ENCODE peak calls at places on chromosomes 2 and 18, in eight cellular contexts. D is spleen; F is colonic mucosa; G is effector memory CD4-positive, alpha-beta T cell; U is heart right ventricle; S is mammary epithelial cell; Y is thoracic aorta; E is right atrium auricular region. P is an unnamed sample.

GRCh38 chr18:23883277-23883790 is 131.2 kb upstream of the TTC39C start:
- DNase-seq in E (no peak), D (no peak), U (no peak), F (no peak), G (no peak), S (peak; percentile 85), Y (no peak), P (no peak)

GRCh38 chr18:48222118-48222517 is 187.1 kb downstream of the ZBTB7C start:
- DNase-seq in Y (no peak), F (peak; percentile 78), S (peak; percentile 95), E (no peak), U (peak; percentile 69), G (no peak), D (no peak), P (no peak)

GRCh38 chr2:118940008-118940407 is 2.0 kb upstream of the MARCO start:
- DNase-seq in G (no peak), E (no peak), Y (no peak), U (no peak), S (no peak), D (no peak), F (no peak), P (no peak)

GRCh38 chr2:142112648-142113278 is 18.1 kb downstream of the LRP1B start:
- DNase-seq in S (peak; percentile 79), U (no peak), D (no peak), G (no peak), E (no peak), Y (no peak), F (no peak), P (no peak)

GRCh38 chr18:10900435-10900834 is 248.9 kb downstream of the PIEZO2 start:
- DNase-seq in Y (no peak), G (no peak), E (no peak), U (no peak), D (no peak), F (no peak), S (no peak), P (no peak)

GRCh38 chr2:18209934-18210639 is 331.6 kb downstream of the KCNS3 start:
- DNase-seq in U (no peak), E (no peak), S (peak; percentile 88), F (no peak), G (no peak), Y (no peak), D (no peak), P (no peak)

GRCh38 chr2:24261441-24261840 is 86.6 kb downstream of the FAM228A start:
- DNase-seq in F (no peak), E (no peak), U (no peak), D (no peak), G (no peak), S (no peak), Y (no peak), P (no peak)

GRCh38 chr2:169468841-169469240 is 10.5 kb upstream of the BBS5 start:
- DNase-seq in E (no peak), G (no peak), D (no peak), Y (no peak), S (no peak), F (no peak), U (no peak), P (no peak)

GRCh38 chr18:36819621-36820020 is 9.2 kb downstream of the TPGS2 start:
- DNase-seq in Y (no peak), U (no peak), D (no peak), F (no peak), E (no peak), S (no peak), G (no peak), P (no peak)

GRCh38 chr2:68604077-68604476 is 39.3 kb upstream of the PROKR1 start:
- DNase-seq in Y (no peak), S (no peak), F (no peak), D (no peak), U (no peak), G (no peak), E (no peak), P (no peak)

GRCh38 chr2:143399679-143400078 is 270.5 kb downstream of the ARHGAP15 start:
- DNase-seq in E (no peak), S (peak; percentile 26), G (no peak), Y (no peak), D (no peak), F (no peak), U (no peak), P (no peak)

GRCh38 chr2:10517351-10518043 is 69.4 kb upstream of the ODC1 start:
- DNase-seq in Y (no peak), F (no peak), E (no peak), D (peak; percentile 20), G (no peak), U (no peak), S (peak; percentile 44), P (no peak)

GRCh38 chr2:136116111-136116812 is 1.7 kb downstream of the CXCR4 start:
- DNase-seq in U (peak; percentile 62), S (no peak), D (peak; percentile 92), E (no peak), G (peak; percentile 75), F (peak; percentile 61), Y (no peak), P (peak; percentile 84)

GRCh38 chr2:53104263-53104662 is 663.3 kb upstream of the CHAC2 start:
- DNase-seq in U (no peak), F (no peak), E (no peak), G (no peak), D (no peak), Y (no peak), S (peak; percentile 77), P (no peak)

GRCh38 chr18:5967007-5967406 is 71.7 kb upstream of the TMEM200C start:
- DNase-seq in S (no peak), D (no peak), E (no peak), U (no peak), Y (no peak), G (no peak), F (no peak), P (no peak)

GRCh38 chr18:72119082-72119481 is 425.1 kb downstream of the CBLN2 start:
- DNase-seq in F (no peak), S (no peak), Y (no peak), E (no peak), D (no peak), G (no peak), U (no peak), P (no peak)

GRCh38 chr18:23244431-23244830 is 109.1 kb downstream of the CABLES1 start:
- DNase-seq in Y (no peak), S (no peak), F (no peak), D (no peak), U (no peak), G (no peak), E (no peak), P (no peak)

GRCh38 chr2:95670167-95670566 is 78.4 kb downstream of the TRIM43 start:
- DNase-seq in Y (no peak), F (no peak), U (no peak), D (no peak), E (no peak), S (no peak), G (no peak), P (no peak)

GRCh38 chr2:71928734-71929481 is 218.8 kb downstream of the CYP26B1 start:
- DNase-seq in D (peak; percentile 51), Y (no peak), E (no peak), U (no peak), S (no peak), G (no peak), F (no peak), P (no peak)

GRCh38 chr2:121241466-121241865 is 43.5 kb downstream of the TFCP2L1 start:
- DNase-seq in D (peak; percentile 5), Y (no peak), F (no peak), S (no peak), U (no peak), G (no peak), E (no peak), P (no peak)

GRCh38 chr2:46164581-46165301 is 132.5 kb upstream of the EPAS1 start:
- DNase-seq in S (peak; percentile 76), F (peak; percentile 72), E (peak; percentile 93), U (peak; percentile 89), G (no peak), D (no peak), Y (peak; percentile 75), P (peak; percentile 60)

GRCh38 chr18:37561986-37562385 is 3.6 kb downstream of the CELF4 start:
- DNase-seq in F (no peak), Y (no peak), E (no peak), G (no peak), S (no peak), D (peak; percentile 2), U (no peak), P (no peak)

GRCh38 chr2:111199840-111200239 is 79.1 kb downstream of the BCL2L11 start:
- DNase-seq in U (no peak), E (no peak), G (no peak), Y (no peak), S (no peak), D (no peak), F (no peak), P (no peak)

GRCh38 chr2:197888322-197888721 is 83.9 kb downstream of the PLCL1 start:
- DNase-seq in F (no peak), D (no peak), S (no peak), Y (no peak), G (no peak), E (no peak), U (no peak), P (no peak)

GRCh38 chr2:13193900-13194299 is 477.2 kb downstream of the TRIB2 start:
- DNase-seq in Y (no peak), F (no peak), G (no peak), D (no peak), E (no peak), U (no peak), S (peak; percentile 5), P (no peak)

GRCh38 chr2:60484080-60484737 is 69.2 kb downstream of the BCL11A start:
- DNase-seq in G (no peak), S (no peak), F (no peak), Y (no peak), E (no peak), D (no peak), U (peak; percentile 31), P (no peak)
- H3K4me3 ChIP-seq in G (no peak overlapping the region), S (no peak overlapping the region), F (no peak overlapping the region), Y (no peak overlapping the region), E (no peak overlapping the region), D (no peak overlapping the region), U (no peak overlapping the region), P (no peak overlapping the region)

DNA sequence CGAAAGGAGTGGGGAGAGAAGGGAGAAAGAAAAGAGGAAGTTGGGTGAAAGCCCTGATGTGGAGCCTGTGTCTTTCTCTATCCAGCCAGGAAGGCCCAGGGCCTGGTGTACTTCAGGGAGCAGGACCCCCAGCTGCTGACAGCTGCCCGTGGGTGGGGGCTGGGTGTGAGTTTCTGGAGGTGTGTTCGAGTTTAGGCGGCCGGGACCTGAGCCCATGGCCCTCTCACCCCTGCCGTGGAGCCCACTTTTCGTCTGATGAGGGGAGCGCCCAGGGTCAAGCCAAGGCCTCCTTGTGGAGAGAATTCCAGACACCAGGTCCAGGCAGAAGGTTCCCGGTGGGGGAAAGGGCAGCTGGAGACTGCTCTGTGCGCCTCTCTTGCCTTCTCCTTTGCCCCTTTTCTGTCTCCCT is 2.2 kb downstream of the SIX3 start:
- DNase-seq in G (no peak), E (no peak), S (no peak), Y (no peak), U (no peak), D (peak; percentile 46), F (no peak), P (no peak)
- H3K27me3 ChIP-seq in G (peaks cover 55% of the 10 kb centered on the region), E (peaks cover 46% of the 10 kb centered on the region), S (peaks cover 55% of the 10 kb centered on the region), Y (peaks cover 10% of the 10 kb centered on the region), U (peaks cover 100% of the 10 kb centered on the region), D (peaks cover 100% of the 10 kb centered on the region), F (peaks cover 70% of the 10 kb centered on the region), P (peaks cover 100% of the 10 kb centered on the region)

GRCh38 chr2:238264072-238264460 is 24.2 kb upstream of the HES6 start:
- DNase-seq in S (no peak), Y (no peak), D (peak; percentile 74), G (no peak), U (no peak), E (no peak), F (peak; percentile 54), P (peak; percentile 51)
- H3K36me3 ChIP-seq in S (no peaks in the 10 kb centered on the region), Y (peaks cover 53% of the 10 kb centered on the region), D (peaks cover 88% of the 10 kb centered on the region), G (peaks cover 30% of the 10 kb centered on the region), U (peaks cover 89% of the 10 kb centered on the region), E (peaks cover 74% of the 10 kb centered on the region), F (peaks cover 3% of the 10 kb centered on the region), P (peaks cover 61% of the 10 kb centered on the region)

GRCh38 chr2:19988600-19988999 is 1.3 kb downstream of the WDR35 start:
- DNase-seq in Y (no peak), G (no peak), E (no peak), D (no peak), S (no peak), F (no peak), U (no peak), P (no peak)
- H3K4me3 ChIP-seq in Y (peak overlapping the region; percentile 92), G (no peak overlapping the region), E (no peak overlapping the region), D (no peak overlapping the region), S (peak overlapping the region; percentile 91), F (no peak overlapping the region), U (no peak overlapping the region), P (no peak overlapping the region)